ENCODE peak calls at places on chromosomes 11 and 22, in four cellular contexts. Z is ACHN; N is HCT116; Y is activated CD4-positive, alpha-beta T cell treated with anti-CD3 and anti-CD28 coated beads, Interleukin-2, amount 50 U/mL, for 1 hour. T is an unnamed sample.

GRCh38 chr22:37643225-37643847 is 3.9 kb downstream of the SH3BP1 start:
- DNase-seq in Z (peak; percentile 61), N (no peak), Y (peak; percentile 90), T (peak; percentile 86)

GRCh38 chr11:68251770-68252169 is 20.0 kb downstream of the C11orf24 start:
- DNase-seq in Z (no peak), N (no peak), Y (no peak), T (no peak)

GRCh38 chr11:6992457-6993431 is 27.4 kb downstream of the ZNF214 start:
- DNase-seq in Z (no peak), N (no peak), Y (no peak), T (no peak)

GRCh38 chr22:31572939-31573338 is 76.6 kb downstream of the SFI1 start:
- DNase-seq in Z (no peak), N (no peak), Y (no peak), T (no peak)

GRCh38 chr11:57905439-57905838 is 118.2 kb upstream of the OR9Q1 start:
- DNase-seq in Z (no peak), N (no peak), Y (no peak), T (no peak)

GRCh38 chr11:60939828-60940227 is 12.1 kb downstream of the SLC15A3 start:
- DNase-seq in Z (no peak), N (no peak), Y (no peak), T (no peak)

GRCh38 chr11:61851128-61851899 is 23.2 kb downstream of the FADS2 start:
- DNase-seq in Z (no peak), N (no peak), Y (no peak), T (no peak)

GRCh38 chr11:66715346-66716085 is 13.5 kb downstream of the SPTBN2 start:
- DNase-seq in Z (no peak), N (no peak), Y (no peak), T (no peak)

GRCh38 chr11:2803186-2804057 is 82.2 kb downstream of the CDKN1C start:
- DNase-seq in Z (no peak), N (no peak), Y (no peak), T (no peak)

GRCh38 chr22:23184100-23184763 is 3.9 kb downstream of the BCR start:
- DNase-seq in Z (no peak), N (no peak), Y (no peak), T (no peak)

GRCh38 chr22:23064381-23065068 is 5.8 kb upstream of the GNAZ start:
- DNase-seq in Z (no peak), N (no peak), Y (no peak), T (no peak)

GRCh38 chr22:35322893-35323292 is 23.2 kb downstream of the TOM1 start:
- DNase-seq in Z (no peak), N (no peak), Y (no peak), T (no peak)

GRCh38 chr11:83819936-83820549 is 533.9 kb upstream of the CCDC90B start:
- DNase-seq in Z (peak; percentile 70), N (peak; percentile 35), Y (no peak), T (peak; percentile 90)

GRCh38 chr11:64720640-64721358 is 2.2 kb downstream of the NRXN2 start:
- DNase-seq in Z (no peak), N (no peak), Y (no peak), T (no peak)

GRCh38 chr11:120501440-120501839 is 10.1 kb upstream of the GRIK4 start:
- DNase-seq in Z (no peak), N (no peak), Y (no peak), T (no peak)

GRCh38 chr11:31800398-31801265 is 10.5 kb downstream of the PAX6 start:
- DNase-seq in Z (no peak), N (no peak), Y (no peak), T (no peak)

GRCh38 chr11:104408630-104409029 is 244.7 kb upstream of the PDGFD start:
- DNase-seq in Z (no peak), N (no peak), Y (no peak), T (no peak)

GRCh38 chr11:121521145-121522042 is 68.6 kb upstream of the SORL1-AS1 start:
- DNase-seq in Z (no peak), N (no peak), Y (no peak), T (no peak)

GRCh38 chr11:131998020-131998419 is 627.6 kb downstream of the NTM start:
- DNase-seq in Z (no peak), N (no peak), Y (no peak), T (no peak)

GRCh38 chr22:41565403-41566054 is 4.7 kb downstream of the CSDC2 start:
- DNase-seq in Z (peak; percentile 79), N (peak; percentile 61), Y (no peak), T (peak; percentile 84)

GRCh38 chr11:12689029-12689755 is 15.0 kb downstream of the TEAD1 start:
- DNase-seq in Z (no peak), N (no peak), Y (no peak), T (no peak)

GRCh38 chr11:131612576-131612975 is 242.2 kb downstream of the NTM start:
- DNase-seq in Z (no peak), N (no peak), Y (no peak), T (no peak)

GRCh38 chr11:44314733-44315132 is 4.8 kb upstream of the ALX4 start:
- DNase-seq in Z (no peak), N (no peak), Y (no peak), T (no peak)

GRCh38 chr11:69131644-69132300 is 24.0 kb upstream of the SMIM38 start:
- DNase-seq in Z (peak; percentile 73), N (peak; percentile 66), Y (no peak), T (peak; percentile 88)

GRCh38 chr22:46801826-46802607 is 39.6 kb downstream of the TBC1D22A start:
- DNase-seq in Z (no peak), N (no peak), Y (no peak), T (no peak)

GRCh38 chr11:911031-911889 is 650 bp upstream of the CHID1 start:
- DNase-seq in Z (peak; percentile 72), N (no peak), Y (peak; percentile 14), T (peak; percentile 64)

GRCh38 chr11:19426719-19427066 is 185.9 kb upstream of the E2F8 start:
- DNase-seq in Z (no peak), N (no peak), Y (no peak), T (no peak)

GRCh38 chr22:49934891-49935557 is 16.6 kb downstream of the CRELD2 start:
- DNase-seq in Z (peak; percentile 60), N (no peak), Y (peak; percentile 83), T (peak; percentile 86)

GRCh38 chr11:83054001-83054400 is 17.7 kb downstream of the RAB30 start:
- DNase-seq in Z (no peak), N (no peak), Y (no peak), T (no peak)

GRCh38 chr11:93933230-93933629 is 82.8 kb upstream of the VSTM5 start:
- DNase-seq in Z (no peak), N (no peak), Y (no peak), T (no peak)

GRCh38 chr11:131672191-131672590 is 301.8 kb downstream of the NTM start:
- DNase-seq in Z (no peak), N (no peak), Y (no peak), T (no peak)

GRCh38 chr11:63622318-63622717 is 8.1 kb upstream of the PLAAT3 start:
- DNase-seq in Z (no peak), N (no peak), Y (no peak), T (no peak)

GRCh38 chr22:20130739-20131592 is 638 bp upstream of the ZDHHC8 start:
- DNase-seq in Z (peak; percentile 66), N (peak; percentile 24), Y (peak; percentile 79), T (peak; percentile 82)

GRCh38 chr11:76624515-76625379 is 45.8 kb downstream of the LRRC32 start:
- DNase-seq in Z (no peak), N (no peak), Y (no peak), T (no peak)

GRCh38 chr22:48894804-48895250 is 932.8 kb downstream of the BRD1 start:
- DNase-seq in Z (no peak), N (no peak), Y (no peak), T (no peak)

GRCh38 chr22:42642801-42643631 is 2.6 kb upstream of the ATP5MGL start:
- DNase-seq in Z (no peak), N (no peak), Y (no peak), T (no peak)

GRCh38 chr11:10436224-10436623 is 18.8 kb upstream of the AMPD3 start:
- DNase-seq in Z (no peak), N (no peak), Y (no peak), T (no peak)

T was measured in A673.